ENCODE peak calls at places on chromosome 20, in ten cellular contexts. Y, S, A, T, B, U, Q, N, F and I are unnamed samples.

GRCh38 chr20:25320035-25320800 is 70.4 kb downstream of the ABHD12 start:
- DNase-seq in F (no peak), Y (no peak), T (no peak), N (no peak), U (no peak), A (no peak), B (no peak), S (no peak), Q (no peak), I (no peak)

GRCh38 chr20:57008217-57008616 is 258.2 kb downstream of the BMP7 start:
- DNase-seq in T (no peak), F (peak), A (no peak), Y (no peak), Q (no peak), B (no peak), S (no peak), N (no peak), U (peak), I (no peak)

GRCh38 chr20:35106827-35107380 is 14.3 kb upstream of the TRPC4AP start:
- DNase-seq in N (no peak), B (no peak), A (no peak), T (no peak), S (no peak), F (no peak), Q (no peak), Y (no peak), U (no peak), I (no peak)

GRCh38 chr20:23659989-23660837 is 22.5 kb upstream of the CST3 start:
- DNase-seq in F (no peak), Y (peak), U (no peak), N (no peak), B (peak), Q (no peak), A (no peak), S (no peak), T (no peak), I (peak)

GRCh38 chr20:3616250-3616649 is 46.9 kb downstream of the GFRA4 start:
- DNase-seq in T (peak), B (peak), N (no peak), S (no peak), Y (peak), Q (peak), A (no peak), F (peak), U (peak), I (peak)

GRCh38 chr20:3190681-3191111 is 13.8 kb downstream of the DDRGK1 start:
- DNase-seq in T (no peak), U (no peak), A (no peak), F (no peak), N (no peak), S (no peak), Y (no peak), B (no peak), Q (no peak), I (no peak)

GRCh38 chr20:10674684-10675455 is 1.1 kb upstream of the JAG1 start:
- DNase-seq in T (peak), F (peak), Q (peak), Y (peak), S (peak), U (peak), A (no peak), N (peak), B (peak), I (peak)

GRCh38 chr20:37347891-37348642 is 2.1 kb downstream of the SRC start:
- DNase-seq in Q (no peak), N (no peak), U (no peak), B (no peak), S (no peak), Y (no peak), F (peak), A (no peak), T (no peak), I (no peak)

GRCh38 chr20:14566505-14566904 is 229.1 kb upstream of the FLRT3 start:
- DNase-seq in A (no peak), U (peak), B (peak), S (no peak), Y (peak), T (no peak), F (peak), N (no peak), Q (no peak), I (no peak)

GRCh38 chr20:9981834-9982233 is 53.0 kb upstream of the ANKEF1 start:
- DNase-seq in B (no peak), S (no peak), U (peak), N (peak), A (no peak), T (no peak), Y (no peak), Q (no peak), F (no peak), I (no peak)

GRCh38 chr20:23178806-23179205 is 92.7 kb upstream of the CD93 start:
- DNase-seq in U (no peak), T (no peak), Y (no peak), N (no peak), S (no peak), F (no peak), Q (no peak), A (no peak), B (no peak), I (no peak)

GRCh38 chr20:46132705-46133120 is 14.6 kb downstream of the CD40 start:
- DNase-seq in T (peak), F (peak), A (peak), U (peak), S (peak), Y (peak), B (peak), Q (peak), N (peak), I (peak)

GRCh38 chr20:44309763-44310663 is 989 bp downstream of the FITM2 start:
- DNase-seq in F (peak), S (no peak), A (no peak), U (peak), B (peak), Q (no peak), N (no peak), T (peak), Y (peak), I (peak)